ENCODE peak calls at places on chromosomes 6 and 20, in five cellular contexts. D, X, O, W and B are unnamed samples. For H3K9me3 and H3K4me1, the result is how much of the 10 kb centered on the place peaks cover.

GRCh38 chr6:153117986-153118886 is 12.8 kb downstream of the RGS17 start:
- DNase-seq in W (no peak), X (no peak), D (peak), O (no peak), B (no peak)

GRCh38 chr6:149285626-149286025 is 31.9 kb upstream of the TAB2 start:
- DNase-seq in W (no peak), O (no peak), X (no peak), D (no peak), B (no peak)

GRCh38 chr6:101847690-101848089 is 454.2 kb downstream of the GRIK2 start:
- DNase-seq in W (no peak), X (no peak), O (no peak), D (no peak), B (no peak)

GRCh38 chr6:44264154-44265002 is 973 bp downstream of the NFKBIE start:
- DNase-seq in O (no peak), W (no peak), X (no peak), D (peak), B (peak)

GRCh38 chr6:132430110-132430509 is 28.8 kb upstream of the MOXD1 start:
- DNase-seq in O (no peak), X (no peak), W (no peak), D (no peak), B (no peak)

GRCh38 chr6:116387374-116387773 is 16.6 kb downstream of the DSE start:
- DNase-seq in W (no peak), X (no peak), D (peak), O (no peak), B (no peak)

GRCh38 chr6:75220365-75220764 is 14.5 kb upstream of the COL12A1 start:
- DNase-seq in D (peak), X (no peak), O (no peak), W (no peak), B (no peak)

GRCh38 chr6:142566628-142567396 is 265.0 kb downstream of the ADGRG6 start:
- DNase-seq in X (no peak), D (peak), O (no peak), W (no peak), B (no peak)

GRCh38 chr20:4040283-4041179 is 25.2 kb upstream of the RNF24 start:
- DNase-seq in W (no peak), X (no peak), D (no peak), O (no peak), B (no peak)
- H3K27ac ChIP-seq in W (no peak), X (no peak), D (no peak), O (no peak), B (no peak)

GRCh38 chr6:30283761-30284160 is 43.0 kb upstream of the TRIM39 start:
- DNase-seq in D (no peak), W (no peak), O (no peak), X (no peak), B (no peak)

GRCh38 chr6:30287139-30287538 is 39.6 kb upstream of the TRIM39 start:
- DNase-seq in D (no peak), X (no peak), W (no peak), O (no peak), B (no peak)

GRCh38 chr6:30282522-30282921 is 44.2 kb upstream of the TRIM39 start:
- DNase-seq in X (no peak), W (no peak), O (no peak), D (no peak), B (no peak)
- H3K9me3 ChIP-seq in X (half or more), W (half or more), O (half or more), D (under half), B (half or more)

DNA sequence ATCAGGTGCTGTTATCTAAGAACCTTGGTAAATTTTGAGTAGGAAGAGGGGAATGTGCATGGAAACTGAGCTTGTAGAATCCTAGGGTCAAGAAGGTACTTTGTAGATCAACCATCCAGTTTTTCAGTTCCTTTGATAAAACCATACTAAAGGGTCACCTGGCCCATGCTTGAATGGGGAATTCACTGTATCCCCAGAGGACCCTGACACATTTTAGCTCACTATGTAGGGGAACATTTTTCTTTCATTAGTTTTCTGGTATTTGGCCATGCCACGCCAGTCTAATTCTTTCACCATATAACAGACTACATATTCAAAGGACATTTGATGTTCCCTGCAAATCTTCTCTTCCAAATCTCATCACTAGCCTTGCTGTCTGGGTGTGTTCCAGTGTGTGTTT is 29.9 kb downstream of the LRRC1 start:
- DNase-seq in D (no peak), O (no peak), W (no peak), X (no peak), B (no peak)
- H3K4me1 ChIP-seq in D (under half), O (half or more), W (under half), X (under half), B (under half)

DNA sequence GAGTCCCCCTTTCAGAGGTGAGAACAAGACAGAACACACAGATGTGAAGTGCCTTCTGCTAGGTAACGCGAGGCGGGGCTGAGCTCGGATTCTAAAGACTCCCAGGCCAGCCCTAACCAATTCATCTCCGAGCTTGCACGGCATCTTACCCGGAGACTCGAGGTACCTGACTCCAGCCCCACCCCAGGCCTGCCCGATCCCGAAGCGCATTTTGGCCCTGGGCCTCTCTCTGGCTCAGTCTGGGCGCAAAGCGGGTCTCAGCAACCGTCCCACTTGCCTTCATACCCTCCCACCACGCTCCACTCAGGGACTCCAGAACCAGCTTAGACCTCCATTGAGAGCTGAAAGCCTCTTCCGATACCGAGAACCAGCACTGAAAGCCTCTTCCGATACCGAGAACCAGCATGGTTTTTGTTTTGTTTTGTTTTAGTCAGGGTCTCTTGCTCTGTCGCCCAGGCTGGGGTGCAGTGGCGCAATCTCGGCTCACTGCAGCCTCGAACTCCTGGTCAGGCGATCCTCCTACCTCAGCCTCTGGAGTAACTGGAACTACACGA is 661 bp upstream of the DYNLRB1 start:
- DNase-seq in D (peak), W (peak), X (no peak), O (no peak), B (peak)
- H3K27ac ChIP-seq in D (peak), W (peak), X (peak), O (peak), B (peak)